ENCODE peak calls at places on chromosomes 2 and 18, in seven cellular contexts. D is fibroblast of lung, F is GM23338, W is heart right ventricle, P is right lobe of liver, X is foreskin keratinocyte, H is tibial nerve. N is an unnamed sample.
A peak's percentile ranks its signal among the peaks of the same experiment; 100 is the strongest.

GRCh38 chr2:112835553-112836535 is 735 bp downstream of the IL1B start:
- DNase-seq in F (no peak), P (no peak), H (no peak), D (no peak), W (no peak), X (no peak), N (no peak)

GRCh38 chr18:73842795-73843394 is 304.7 kb downstream of the FBXO15 start:
- DNase-seq in X (peak; percentile 24), W (peak; percentile 38), H (peak; percentile 66), F (peak; percentile 78), P (peak; percentile 40), D (peak; percentile 64), N (peak; percentile 23)

GRCh38 chr18:79639072-79639829 is 40.4 kb upstream of the CTDP1 start:
- DNase-seq in X (no peak), D (no peak), F (no peak), P (no peak), W (no peak), H (no peak), N (no peak)

GRCh38 chr2:149310349-149310748 is 20.0 kb upstream of the LYPD6 start:
- DNase-seq in D (no peak), X (no peak), P (no peak), F (no peak), W (no peak), H (no peak), N (no peak)

GRCh38 chr2:105391058-105391627 is 7.7 kb downstream of the FHL2 start:
- DNase-seq in H (no peak), W (no peak), F (no peak), P (no peak), D (no peak), X (peak; percentile 57), N (peak; percentile 39)

GRCh38 chr18:33914399-33914798 is 310.3 kb downstream of the NOL4 start:
- DNase-seq in D (peak; percentile 8), H (no peak), P (no peak), X (peak; percentile 23), W (no peak), F (no peak), N (no peak)

GRCh38 chr2:58063641-58064040 is 17.0 kb downstream of the VRK2 start:
- DNase-seq in H (no peak), F (no peak), D (peak; percentile 19), W (no peak), X (peak; percentile 56), P (no peak), N (no peak)

GRCh38 chr18:52160652-52161051 is 179.3 kb upstream of the DCC start:
- DNase-seq in F (peak; percentile 73), D (no peak), X (peak; percentile 98), H (no peak), W (no peak), P (no peak), N (no peak)

GRCh38 chr18:2932247-2933181 is 80.4 kb downstream of the LPIN2 start:
- DNase-seq in D (peak; percentile 81), W (peak; percentile 66), F (peak; percentile 84), X (peak; percentile 29), P (no peak), H (peak; percentile 92), N (peak; percentile 38)

GRCh38 chr2:83081835-83082522 is 1377.1 kb downstream of the SUCLG1 start:
- DNase-seq in H (peak; percentile 6), D (peak; percentile 84), W (peak; percentile 83), X (peak; percentile 59), F (no peak), P (no peak), N (no peak)

GRCh38 chr2:152443771-152444170 is 108.8 kb downstream of the FMNL2 start:
- DNase-seq in F (no peak), P (no peak), H (no peak), X (no peak), D (peak; percentile 53), W (no peak), N (no peak)

GRCh38 chr2:202278036-202278760 is 12.6 kb downstream of the NOP58 start:
- DNase-seq in W (no peak), F (no peak), H (no peak), X (peak; percentile 60), D (peak; percentile 71), P (no peak), N (no peak)

GRCh38 chr2:81714817-81715216 is 1410.3 kb upstream of the LRRTM1 start:
- DNase-seq in X (no peak), D (peak; percentile 35), W (no peak), F (no peak), P (no peak), H (no peak), N (no peak)

GRCh38 chr2:83069724-83070123 is 1389.4 kb downstream of the SUCLG1 start:
- DNase-seq in P (no peak), X (no peak), D (peak; percentile 54), W (no peak), H (no peak), F (no peak), N (no peak)

GRCh38 chr2:174688079-174688478 is 76.2 kb downstream of the CHRNA1 start:
- DNase-seq in F (no peak), P (no peak), H (no peak), X (peak; percentile 24), D (peak; percentile 68), W (no peak), N (no peak)

GRCh38 chr2:30801821-30802455 is 5.3 kb downstream of the CAPN13 start:
- DNase-seq in X (no peak), H (no peak), D (no peak), P (no peak), F (no peak), W (no peak), N (no peak)

GRCh38 chr2:240566203-240567136 is 1.8 kb upstream of the RNPEPL1 start:
- DNase-seq in H (peak; percentile 88), D (peak; percentile 72), X (peak; percentile 58), F (peak; percentile 84), P (peak; percentile 97), W (peak; percentile 92), N (peak; percentile 96)

GRCh38 chr2:240567137-240567871 is 980 bp upstream of the RNPEPL1 start:
- DNase-seq in X (no peak), H (no peak), D (no peak), W (peak; percentile 8), P (peak; percentile 33), F (no peak), N (no peak)

GRCh38 chr2:240564191-240564570 is 4.0 kb downstream of the DUSP28 start:
- DNase-seq in X (no peak), W (no peak), P (no peak), F (no peak), H (no peak), D (no peak), N (no peak)

GRCh38 chr2:240565267-240566202 is 2.7 kb upstream of the RNPEPL1 start:
- DNase-seq in X (peak; percentile 65), H (no peak), D (no peak), F (no peak), P (peak; percentile 86), W (peak; percentile 70), N (peak; percentile 94)

GRCh38 chr2:240564571-240565266 is 3.6 kb upstream of the RNPEPL1 start:
- DNase-seq in H (no peak), P (no peak), D (no peak), W (peak; percentile 3), F (no peak), X (no peak), N (peak; percentile 39)
- H3K27ac ChIP-seq in H (peak overlapping the region; percentile 61), P (peak overlapping the region; percentile 73), D (no peak overlapping the region), W (no peak overlapping the region), F (no peak overlapping the region), X (no peak overlapping the region), N (peak overlapping the region; percentile 79)

GRCh38 chr2:111120253-111121027 is at the start of gene BCL2L11:
- DNase-seq in W (peak; percentile 90), H (peak; percentile 81), F (peak; percentile 91), X (peak; percentile 76), P (peak; percentile 96), D (peak; percentile 92), N (peak; percentile 81)
- TF ChIP-seq CTCF in W (peak; percentile 11), H (peak; percentile 29), F (no peak), X (peak; percentile 37), P (no peak), D (no peak), N (no peak)

GRCh38 chr2:37770797-37771196 is 99.4 kb upstream of the CDC42EP3 start:
- DNase-seq in F (no peak), X (no peak), D (no peak), H (no peak), W (no peak), P (no peak), N (no peak)
- H3K27ac ChIP-seq in F (no peak overlapping the region), X (no peak overlapping the region), D (no peak overlapping the region), H (peak overlapping the region; percentile 3), W (no peak overlapping the region), P (no peak overlapping the region), N (no peak overlapping the region)

GRCh38 chr2:179751184-179751809 is 110.1 kb downstream of the ZNF385B start:
- DNase-seq in F (peak; percentile 42), P (no peak), H (no peak), W (no peak), D (peak; percentile 63), X (no peak), N (no peak)

GRCh38 chr2:179745615-179746263 is 115.7 kb downstream of the ZNF385B start:
- DNase-seq in F (no peak), W (no peak), D (peak; percentile 44), P (no peak), X (no peak), H (no peak), N (no peak)

GRCh38 chr2:179744341-179744740 is 117.1 kb downstream of the ZNF385B start:
- DNase-seq in D (no peak), H (no peak), W (no peak), X (no peak), F (no peak), P (no peak), N (no peak)

GRCh38 chr2:179749210-179749609 is 112.2 kb downstream of the ZNF385B start:
- DNase-seq in H (no peak), D (peak; percentile 82), P (no peak), F (no peak), X (no peak), W (no peak), N (no peak)

GRCh38 chr2:179746982-179747381 is 114.4 kb downstream of the ZNF385B start:
- DNase-seq in D (peak; percentile 88), F (no peak), X (no peak), H (no peak), W (no peak), P (no peak), N (no peak)
- TF ChIP-seq CTCF in D (no peak), F (no peak), X (no peak), H (no peak), W (no peak), P (no peak), N (no peak)